ENCODE peak calls at places on chromosome 21, in four cellular contexts. L is fibroblast of the conjunctiva, X is GM12878, Z is T-helper 9 cell. S is an unnamed sample.
A peak's percentile ranks its signal among the peaks of the same experiment; 100 is the strongest.

GRCh38 chr21:37878946-37879660 is 37.2 kb downstream of the KCNJ6 start:
- DNase-seq in X (no peak), Z (no peak), L (peak; percentile 9), S (no peak)

GRCh38 chr21:25836396-25836795 is 101.6 kb downstream of the GABPA start:
- DNase-seq in X (no peak), Z (no peak), L (no peak), S (no peak)

GRCh38 chr21:39020751-39021474 is 162.3 kb downstream of the PSMG1 start:
- DNase-seq in L (peak; percentile 57), X (no peak), Z (no peak), S (no peak)

GRCh38 chr21:33132054-33132453 is 62.1 kb downstream of the OLIG1 start:
- DNase-seq in Z (no peak), L (no peak), X (no peak), S (no peak)

GRCh38 chr21:41605178-41605933 is 97.4 kb upstream of the TMPRSS2 start:
- DNase-seq in Z (no peak), L (no peak), X (no peak), S (no peak)

GRCh38 chr21:45312296-45312695 is 24.6 kb upstream of the POFUT2 start:
- DNase-seq in L (no peak), X (no peak), Z (no peak), S (no peak)

GRCh38 chr21:45354970-45355369 is 50.0 kb upstream of the COL18A1 start:
- DNase-seq in L (no peak), Z (no peak), X (no peak), S (no peak)

GRCh38 chr21:33984021-33984481 is 68.4 kb upstream of the ATP5PO start:
- DNase-seq in L (no peak), X (peak; percentile 58), Z (no peak), S (peak; percentile 26)

GRCh38 chr21:29372063-29372802 is 73.5 kb downstream of the BACH1 start:
- DNase-seq in X (peak; percentile 59), Z (peak; percentile 30), L (peak; percentile 72), S (peak; percentile 56)

GRCh38 chr21:46454142-46454541 is 4.5 kb upstream of the DIP2A start:
- DNase-seq in Z (no peak), X (no peak), L (no peak), S (no peak)

GRCh38 chr21:39048064-39048463 is 135.2 kb downstream of the PSMG1 start:
- DNase-seq in X (no peak), L (peak; percentile 67), Z (no peak), S (no peak)

GRCh38 chr21:43269461-43269860 is 100.7 kb downstream of the CRYAA start:
- DNase-seq in L (no peak), Z (peak; percentile 40), X (no peak), S (no peak)

GRCh38 chr21:36499578-36500471 is 19.9 kb upstream of the CLDN14 start:
- DNase-seq in L (no peak), X (no peak), Z (no peak), S (no peak)

GRCh38 chr21:8992731-8993174 is 1528.6 kb upstream of the TPTE start:
- DNase-seq in L (no peak), X (no peak), Z (no peak), S (no peak)

GRCh38 chr21:25385912-25386474 is 221.3 kb downstream of the MRPL39 start:
- DNase-seq in X (no peak), L (peak; percentile 73), Z (no peak), S (peak; percentile 38)

S was measured in GM12864.